ENCODE peak calls at places on chromosomes 16 and 17, in seven cellular contexts. H is fibroblast of lung, M is HS-27A, R is activated gamma-delta T cell, F is H54, A is type B pancreatic cell, U is naive B cell. Q is an unnamed sample.

GRCh38 chr17:17507465-17508011 is 11.3 kb upstream of the RASD1 start:
- DNase-seq in M (no peak), A (no peak), R (no peak), U (no peak), F (no peak), H (no peak), Q (no peak)

GRCh38 chr16:67661101-67661661 is 421 bp downstream of the PARD6A start:
- DNase-seq in M (no peak), U (no peak), R (no peak), A (no peak), H (peak), F (peak), Q (no peak)

GRCh38 chr17:4142107-4142900 is 526 bp downstream of the ZZEF1 start:
- DNase-seq in H (peak), F (peak), R (peak), U (no peak), M (no peak), A (no peak), Q (peak)

GRCh38 chr17:81173761-81174160 is 7.7 kb upstream of the AATK start:
- DNase-seq in M (no peak), U (no peak), R (no peak), A (no peak), H (no peak), F (no peak), Q (no peak)

GRCh38 chr16:11356573-11357331 is 11.5 kb downstream of the RMI2 start:
- DNase-seq in F (peak), R (no peak), H (peak), A (no peak), M (no peak), U (peak), Q (peak)

GRCh38 chr16:70304892-70305448 is 6.0 kb downstream of the DDX19B start:
- DNase-seq in F (no peak), H (peak), R (no peak), A (no peak), U (no peak), M (no peak), Q (no peak)

GRCh38 chr17:58334661-58335060 is 6.1 kb upstream of the TSPOAP1 start:
- DNase-seq in U (no peak), R (no peak), M (no peak), F (no peak), A (no peak), H (no peak), Q (no peak)

GRCh38 chr16:83932304-83932703 is 20.7 kb upstream of the OSGIN1 start:
- DNase-seq in A (no peak), F (no peak), M (no peak), R (no peak), U (no peak), H (no peak), Q (no peak)

GRCh38 chr17:77356109-77356689 is 215.4 kb downstream of the SEC14L1 start:
- DNase-seq in F (no peak), U (no peak), A (peak), M (no peak), H (no peak), R (no peak), Q (peak)

GRCh38 chr17:42618442-42619150 is 9.1 kb downstream of the TUBG1 start:
- DNase-seq in A (no peak), R (no peak), U (no peak), M (no peak), F (no peak), H (peak), Q (peak)

GRCh38 chr16:391885-392335 is 5.1 kb upstream of the NME4 start:
- DNase-seq in H (peak), M (peak), R (peak), U (peak), F (peak), A (peak), Q (peak)

GRCh38 chr17:66349549-66350245 is 47.3 kb downstream of the PRKCA start:
- DNase-seq in U (no peak), F (no peak), H (no peak), M (no peak), A (no peak), R (no peak), Q (no peak)

GRCh38 chr17:74332017-74332650 is 6.1 kb downstream of the KIF19 start:
- DNase-seq in H (no peak), R (no peak), A (no peak), M (no peak), F (no peak), U (no peak), Q (no peak)

GRCh38 chr16:75599452-75600277 is 23.4 kb downstream of the ADAT1 start:
- DNase-seq in M (no peak), F (no peak), A (no peak), U (no peak), H (peak), R (no peak), Q (no peak)

GRCh38 chr16:73544266-73544665 is 496.3 kb upstream of the ZFHX3 start:
- DNase-seq in U (no peak), M (no peak), F (no peak), R (no peak), A (no peak), H (no peak), Q (no peak)

GRCh38 chr16:11171757-11172299 is 84.2 kb downstream of the SOCS1 start:
- DNase-seq in A (no peak), M (no peak), F (no peak), R (no peak), U (no peak), H (no peak), Q (no peak)

GRCh38 chr17:47851764-47852112 is 775 bp upstream of the SP6 start:
- DNase-seq in A (no peak), F (no peak), H (no peak), R (no peak), M (no peak), U (no peak), Q (no peak)

GRCh38 chr16:2971985-2972784 is 3.0 kb downstream of the PAQR4 start:
- DNase-seq in H (no peak), U (no peak), A (no peak), F (no peak), R (no peak), M (no peak), Q (no peak)

GRCh38 chr17:29705352-29705751 is 82.6 kb upstream of the CORO6 start:
- DNase-seq in H (no peak), A (no peak), F (no peak), R (no peak), U (no peak), M (no peak), Q (no peak)

GRCh38 chr17:18258356-18259038 is at the start of gene FLII:
- DNase-seq in R (peak), M (peak), F (no peak), U (peak), H (peak), A (no peak), Q (peak)

Q was measured in upper lobe of left lung.